ENCODE peak calls at places on chromosomes 4 and X, in six cellular contexts. U, M, J, E, H and Y are unnamed samples. For H3K9me3 and H3K27me3, the result is how much of the 10 kb centered on the place peaks cover.

GRCh38 chrX:93673056-93673868 is at the start of gene NAP1L3:
- DNase-seq in U (peak), M (peak), J (peak), E (peak), H (peak), Y (peak)

GRCh38 chrX:102651242-102651967 is at the start of gene GPRASP1:
- DNase-seq in U (peak), M (peak), J (peak), E (no peak), H (peak), Y (peak)

GRCh38 chr4:7691061-7691460 is 248.6 kb downstream of the AFAP1 start:
- DNase-seq in U (no peak), M (no peak), J (peak), E (no peak), H (no peak), Y (no peak)

GRCh38 chrX:9141496-9141895 is 107.6 kb upstream of the FAM9B start:
- DNase-seq in U (peak), M (no peak), J (no peak), E (peak), H (no peak), Y (no peak)

GRCh38 chr4:183100827-183101226 is 1.8 kb downstream of the WWC2 start:
- DNase-seq in U (no peak), M (no peak), J (no peak), E (no peak), H (no peak), Y (no peak)

GRCh38 chr4:109826719-109827118 is 1.1 kb upstream of the RRH start:
- DNase-seq in U (peak), M (peak), J (no peak), E (no peak), H (no peak), Y (peak)

GRCh38 chr4:21596521-21596920 is 352.1 kb downstream of the KCNIP4 start:
- DNase-seq in U (no peak), M (no peak), J (no peak), E (no peak), H (no peak), Y (no peak)

GRCh38 chr4:156322592-156322991 is 368.9 kb upstream of the CTSO start:
- DNase-seq in U (peak), M (no peak), J (no peak), E (peak), H (no peak), Y (no peak)

GRCh38 chr4:48891028-48891619 is 15.4 kb downstream of the OCIAD2 start:
- DNase-seq in U (no peak), M (no peak), J (no peak), E (no peak), H (no peak), Y (no peak)

GRCh38 chr4:77007358-77008230 is 58.0 kb downstream of the SEPTIN11 start:
- DNase-seq in U (peak), M (no peak), J (peak), E (no peak), H (peak), Y (peak)

GRCh38 chr4:5751073-5751917 is 40.3 kb downstream of the EVC start:
- DNase-seq in U (peak), M (no peak), J (no peak), E (peak), H (no peak), Y (no peak)

GRCh38 chr4:113222006-113222405 is 172.6 kb downstream of the ANK2 start:
- DNase-seq in U (peak), M (no peak), J (no peak), E (no peak), H (no peak), Y (no peak)

GRCh38 chr4:33661636-33662035 is 2582.7 kb downstream of the ARAP2 start:
- DNase-seq in U (no peak), M (no peak), J (no peak), E (no peak), H (no peak), Y (no peak)
- H3K9me3 ChIP-seq in U (under half), M (under half), J (under half), E (under half), H (under half), Y (under half)

DNA sequence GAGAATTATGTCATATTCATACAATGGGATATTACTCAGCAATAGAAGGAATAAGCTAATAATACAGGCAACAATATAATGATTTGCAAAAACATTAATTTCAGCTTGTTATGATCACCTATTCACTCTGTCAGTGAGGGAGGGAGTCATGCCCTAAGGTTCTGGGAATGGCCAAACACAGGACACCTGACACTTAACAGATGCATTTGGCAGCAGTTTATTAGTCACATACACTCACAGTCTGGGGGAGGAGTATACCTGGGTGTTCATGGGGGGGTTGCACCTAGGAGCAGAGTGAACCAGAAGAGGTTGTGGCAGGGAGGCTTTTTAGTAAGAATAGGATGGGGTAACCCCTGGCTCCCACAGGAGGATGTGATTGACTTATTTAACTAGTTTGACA is 38.3 kb downstream of the SERPINA7 start:
- DNase-seq in U (no peak), M (no peak), J (no peak), E (no peak), H (no peak), Y (no peak)
- H3K27me3 ChIP-seq in U (under half), M (under half), J (under half), E (under half), H (under half), Y (under half)

DNA sequence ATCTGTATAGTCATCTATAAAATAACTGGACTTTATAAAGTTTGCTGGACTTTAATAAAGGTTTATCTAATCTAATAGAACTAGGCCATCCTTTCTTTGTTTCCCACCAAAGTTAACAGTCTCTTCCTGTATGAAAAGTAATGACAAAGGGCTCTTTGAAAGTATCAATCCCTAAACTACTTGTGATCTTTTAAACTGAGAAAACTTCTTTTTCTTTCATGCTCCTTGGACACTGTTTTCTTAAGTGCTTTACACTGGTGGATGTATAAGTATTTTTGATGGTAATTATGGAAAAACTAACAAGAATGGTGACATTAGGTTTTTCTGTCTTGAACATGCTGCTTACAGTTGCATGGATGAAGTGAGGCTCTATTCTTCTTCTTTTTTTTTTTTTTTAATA is 2.4 kb upstream of the ZFX start:
- DNase-seq in U (no peak), M (no peak), J (no peak), E (no peak), H (no peak), Y (no peak)
- H3K27ac ChIP-seq in U (peak), M (peak), J (no peak), E (no peak), H (peak), Y (no peak)

DNA sequence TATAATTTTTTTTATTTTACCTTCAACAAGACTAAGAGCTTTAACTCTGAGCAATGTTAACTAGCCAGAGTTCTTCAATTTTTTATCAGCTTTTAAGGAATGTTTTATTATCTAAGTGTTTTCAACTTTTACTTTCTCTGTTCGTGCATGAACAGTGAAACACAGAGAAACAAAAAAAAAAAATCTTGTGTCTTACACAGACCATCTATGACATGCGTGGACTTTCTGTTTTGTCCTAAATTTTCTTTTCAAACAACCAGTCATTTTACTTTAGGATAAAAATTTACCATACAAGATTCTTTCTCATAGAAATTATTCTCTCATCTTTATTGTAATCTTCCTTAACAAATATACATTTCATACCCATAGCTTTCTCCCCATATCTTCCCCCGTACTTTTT is 731.9 kb upstream of the PCDH10 start:
- DNase-seq in U (no peak), M (no peak), J (no peak), E (no peak), H (no peak), Y (no peak)
- H3K9me3 ChIP-seq in U (under half), M (under half), J (under half), E (under half), H (under half), Y (under half)